ENCODE peak calls at places on chromosomes 2 and 18, in nine cellular contexts. One of them, this sample, is unnamed.

GRCh38 chr2:55880416-55881143 is 43.0 kb downstream of the EFEMP1 start:
- DNase-seq in heart right ventricle: no peak
- DNase-seq in GM10248: no peak
- DNase-seq in WTC11: no peak
- DNase-seq in AG09309: no peak
- DNase-seq in activated B cell treated with CpG ODN at 0.5 μM for 24 hours: no peak
- DNase-seq in body of pancreas: no peak
- DNase-seq in RWPE1: no peak
- DNase-seq in Calu3: no peak
- DNase-seq in this sample: no peak

GRCh38 chr2:174219321-174219720 is 29.0 kb downstream of the OLA1 start:
- DNase-seq in heart right ventricle: no peak
- DNase-seq in GM10248: no peak
- DNase-seq in WTC11: no peak
- DNase-seq in AG09309: no peak
- DNase-seq in activated B cell treated with CpG ODN at 0.5 μM for 24 hours: no peak
- DNase-seq in body of pancreas: no peak
- DNase-seq in RWPE1: no peak
- DNase-seq in Calu3: no peak
- DNase-seq in this sample: no peak

GRCh38 chr2:241762321-241762932 is 14.2 kb upstream of the GAL3ST2 start:
- DNase-seq in heart right ventricle: no peak
- DNase-seq in GM10248: no peak
- DNase-seq in WTC11: no peak
- DNase-seq in AG09309: no peak
- DNase-seq in activated B cell treated with CpG ODN at 0.5 μM for 24 hours: no peak
- DNase-seq in body of pancreas: peak; percentile 6
- DNase-seq in RWPE1: no peak
- DNase-seq in Calu3: no peak
- DNase-seq in this sample: no peak

GRCh38 chr18:79586436-79587297 is 92.9 kb upstream of the CTDP1 start:
- DNase-seq in heart right ventricle: no peak
- DNase-seq in GM10248: no peak
- DNase-seq in WTC11: peak; percentile 4
- DNase-seq in AG09309: no peak
- DNase-seq in activated B cell treated with CpG ODN at 0.5 μM for 24 hours: no peak
- DNase-seq in body of pancreas: no peak
- DNase-seq in RWPE1: no peak
- DNase-seq in Calu3: no peak
- DNase-seq in this sample: no peak

GRCh38 chr2:139165599-139165998 is 385.4 kb upstream of the NXPH2 start:
- DNase-seq in heart right ventricle: no peak
- DNase-seq in GM10248: no peak
- DNase-seq in WTC11: no peak
- DNase-seq in AG09309: no peak
- DNase-seq in activated B cell treated with CpG ODN at 0.5 μM for 24 hours: no peak
- DNase-seq in body of pancreas: no peak
- DNase-seq in RWPE1: no peak
- DNase-seq in Calu3: no peak
- DNase-seq in this sample: no peak

GRCh38 chr2:174259981-174260380 is 11.6 kb upstream of the OLA1 start:
- DNase-seq in heart right ventricle: no peak
- DNase-seq in GM10248: no peak
- DNase-seq in WTC11: no peak
- DNase-seq in AG09309: peak; percentile 81
- DNase-seq in activated B cell treated with CpG ODN at 0.5 μM for 24 hours: no peak
- DNase-seq in body of pancreas: no peak
- DNase-seq in RWPE1: peak; percentile 12
- DNase-seq in Calu3: no peak
- DNase-seq in this sample: no peak

GRCh38 chr2:120712180-120712678 is 23.4 kb upstream of the GLI2 start:
- DNase-seq in heart right ventricle: no peak
- DNase-seq in GM10248: no peak
- DNase-seq in WTC11: no peak
- DNase-seq in AG09309: no peak
- DNase-seq in activated B cell treated with CpG ODN at 0.5 μM for 24 hours: no peak
- DNase-seq in body of pancreas: no peak
- DNase-seq in RWPE1: no peak
- DNase-seq in Calu3: no peak
- DNase-seq in this sample: no peak

GRCh38 chr2:188776634-188777033 is 197.5 kb upstream of the COL3A1 start:
- DNase-seq in heart right ventricle: no peak
- DNase-seq in GM10248: no peak
- DNase-seq in WTC11: no peak
- DNase-seq in AG09309: no peak
- DNase-seq in activated B cell treated with CpG ODN at 0.5 μM for 24 hours: no peak
- DNase-seq in body of pancreas: no peak
- DNase-seq in RWPE1: peak; percentile 21
- DNase-seq in Calu3: no peak
- DNase-seq in this sample: no peak

GRCh38 chr18:75369026-75369425 is 58.5 kb downstream of the SMIM21 start:
- DNase-seq in heart right ventricle: no peak
- DNase-seq in GM10248: no peak
- DNase-seq in WTC11: no peak
- DNase-seq in AG09309: no peak
- DNase-seq in activated B cell treated with CpG ODN at 0.5 μM for 24 hours: no peak
- DNase-seq in body of pancreas: no peak
- DNase-seq in RWPE1: no peak
- DNase-seq in Calu3: no peak
- DNase-seq in this sample: no peak

GRCh38 chr2:134692461-134692860 is 26.3 kb downstream of the TMEM163 start:
- DNase-seq in heart right ventricle: no peak
- DNase-seq in GM10248: no peak
- DNase-seq in WTC11: no peak
- DNase-seq in AG09309: no peak
- DNase-seq in activated B cell treated with CpG ODN at 0.5 μM for 24 hours: no peak
- DNase-seq in body of pancreas: no peak
- DNase-seq in RWPE1: no peak
- DNase-seq in Calu3: no peak
- DNase-seq in this sample: no peak

GRCh38 chr2:239947361-239948045 is 77.6 kb downstream of the NDUFA10 start:
- DNase-seq in heart right ventricle: no peak
- DNase-seq in GM10248: no peak
- DNase-seq in WTC11: no peak
- DNase-seq in AG09309: no peak
- DNase-seq in activated B cell treated with CpG ODN at 0.5 μM for 24 hours: no peak
- DNase-seq in body of pancreas: no peak
- DNase-seq in RWPE1: no peak
- DNase-seq in Calu3: no peak
- DNase-seq in this sample: no peak

GRCh38 chr2:72539145-72539552 is 286.7 kb downstream of the EXOC6B start:
- DNase-seq in heart right ventricle: no peak
- DNase-seq in GM10248: no peak
- DNase-seq in WTC11: no peak
- DNase-seq in AG09309: peak; percentile 24
- DNase-seq in activated B cell treated with CpG ODN at 0.5 μM for 24 hours: no peak
- DNase-seq in body of pancreas: no peak
- DNase-seq in RWPE1: no peak
- DNase-seq in Calu3: no peak
- DNase-seq in this sample: no peak

GRCh38 chr2:86476092-86476491 is 34.9 kb downstream of the KDM3A start:
- DNase-seq in heart right ventricle: no peak
- DNase-seq in GM10248: no peak
- DNase-seq in WTC11: no peak
- DNase-seq in AG09309: peak; percentile 25
- DNase-seq in activated B cell treated with CpG ODN at 0.5 μM for 24 hours: no peak
- DNase-seq in body of pancreas: no peak
- DNase-seq in RWPE1: no peak
- DNase-seq in Calu3: no peak
- DNase-seq in this sample: no peak

GRCh38 chr2:1521878-1522495 is 108.7 kb downstream of the TPO start:
- DNase-seq in heart right ventricle: no peak
- DNase-seq in GM10248: no peak
- DNase-seq in WTC11: no peak
- DNase-seq in AG09309: no peak
- DNase-seq in activated B cell treated with CpG ODN at 0.5 μM for 24 hours: no peak
- DNase-seq in body of pancreas: no peak
- DNase-seq in RWPE1: no peak
- DNase-seq in Calu3: no peak
- DNase-seq in this sample: no peak

GRCh38 chr2:55530539-55531081 is 11.1 kb downstream of the CFAP36 start:
- DNase-seq in heart right ventricle: no peak
- DNase-seq in GM10248: no peak
- DNase-seq in WTC11: no peak
- DNase-seq in AG09309: no peak
- DNase-seq in activated B cell treated with CpG ODN at 0.5 μM for 24 hours: no peak
- DNase-seq in body of pancreas: no peak
- DNase-seq in RWPE1: no peak
- DNase-seq in Calu3: no peak
- DNase-seq in this sample: no peak

GRCh38 chr2:15992457-15993231 is 52.3 kb downstream of the MYCN start:
- DNase-seq in heart right ventricle: no peak
- DNase-seq in GM10248: no peak
- DNase-seq in WTC11: no peak
- DNase-seq in AG09309: no peak
- DNase-seq in activated B cell treated with CpG ODN at 0.5 μM for 24 hours: no peak
- DNase-seq in body of pancreas: no peak
- DNase-seq in RWPE1: no peak
- DNase-seq in Calu3: no peak
- DNase-seq in this sample: no peak

GRCh38 chr2:54360055-54360792 is 95.9 kb upstream of the SPTBN1 start:
- DNase-seq in heart right ventricle: peak; percentile 83
- DNase-seq in GM10248: no peak
- DNase-seq in WTC11: no peak
- DNase-seq in AG09309: peak; percentile 31
- DNase-seq in activated B cell treated with CpG ODN at 0.5 μM for 24 hours: no peak
- DNase-seq in body of pancreas: no peak
- DNase-seq in RWPE1: no peak
- DNase-seq in Calu3: no peak
- DNase-seq in this sample: no peak

GRCh38 chr18:9575558-9575957 is 38.8 kb downstream of the PPP4R1 start:
- DNase-seq in heart right ventricle: peak; percentile 92
- DNase-seq in GM10248: peak; percentile 51
- DNase-seq in WTC11: peak; percentile 65
- DNase-seq in AG09309: peak; percentile 87
- DNase-seq in activated B cell treated with CpG ODN at 0.5 μM for 24 hours: no peak
- DNase-seq in body of pancreas: peak; percentile 87
- DNase-seq in RWPE1: peak; percentile 72
- DNase-seq in Calu3: peak; percentile 84
- DNase-seq in this sample: peak; percentile 34
- TF ChIP-seq CTCF in heart right ventricle: peak; percentile 85
- TF ChIP-seq CTCF in GM10248: peak; percentile 37
- TF ChIP-seq CTCF in WTC11: peak; percentile 76
- TF ChIP-seq CTCF in AG09309: peak; percentile 68
- TF ChIP-seq CTCF in activated B cell treated with CpG ODN at 0.5 μM for 24 hours: no peak
- TF ChIP-seq CTCF in body of pancreas: peak; percentile 95
- TF ChIP-seq CTCF in RWPE1: peak; percentile 95
- TF ChIP-seq CTCF in Calu3: peak; percentile 84
- TF ChIP-seq CTCF in this sample: peak; percentile 83

GRCh38 chr2:205721057-205721767 is 38.9 kb downstream of the NRP2 start:
- DNase-seq in heart right ventricle: no peak
- DNase-seq in GM10248: no peak
- DNase-seq in WTC11: peak; percentile 34
- DNase-seq in AG09309: no peak
- DNase-seq in activated B cell treated with CpG ODN at 0.5 μM for 24 hours: no peak
- DNase-seq in body of pancreas: no peak
- DNase-seq in RWPE1: no peak
- DNase-seq in Calu3: no peak
- DNase-seq in this sample: no peak
- TF ChIP-seq CTCF in heart right ventricle: no peak
- TF ChIP-seq CTCF in GM10248: peak; percentile 10
- TF ChIP-seq CTCF in WTC11: no peak
- TF ChIP-seq CTCF in AG09309: peak; percentile 38
- TF ChIP-seq CTCF in activated B cell treated with CpG ODN at 0.5 μM for 24 hours: no peak
- TF ChIP-seq CTCF in body of pancreas: no peak
- TF ChIP-seq CTCF in RWPE1: no peak
- TF ChIP-seq CTCF in Calu3: peak; percentile 36
- TF ChIP-seq CTCF in this sample: peak; percentile 52

GRCh38 chr2:43898134-43898957 is 59.6 kb downstream of the ABCG8 start:
- DNase-seq in heart right ventricle: no peak
- DNase-seq in GM10248: no peak
- DNase-seq in WTC11: peak; percentile 38
- DNase-seq in AG09309: no peak
- DNase-seq in activated B cell treated with CpG ODN at 0.5 μM for 24 hours: no peak
- DNase-seq in body of pancreas: peak; percentile 74
- DNase-seq in RWPE1: no peak
- DNase-seq in Calu3: no peak
- DNase-seq in this sample: no peak
- TF ChIP-seq CTCF in heart right ventricle: no peak
- TF ChIP-seq CTCF in GM10248: no peak
- TF ChIP-seq CTCF in WTC11: no peak
- TF ChIP-seq CTCF in AG09309: peak; percentile 31
- TF ChIP-seq CTCF in activated B cell treated with CpG ODN at 0.5 μM for 24 hours: no peak
- TF ChIP-seq CTCF in body of pancreas: peak; percentile 67
- TF ChIP-seq CTCF in RWPE1: no peak
- TF ChIP-seq CTCF in Calu3: no peak
- TF ChIP-seq CTCF in this sample: peak; percentile 61

GRCh38 chr2:114548151-114548550 is 105.7 kb downstream of the DPP10 start:
- DNase-seq in heart right ventricle: no peak
- DNase-seq in GM10248: no peak
- DNase-seq in WTC11: no peak
- DNase-seq in AG09309: no peak
- DNase-seq in activated B cell treated with CpG ODN at 0.5 μM for 24 hours: no peak
- DNase-seq in body of pancreas: no peak
- DNase-seq in RWPE1: no peak
- DNase-seq in Calu3: no peak
- DNase-seq in this sample: no peak

GRCh38 chr2:114546511-114546910 is 104.1 kb downstream of the DPP10 start:
- DNase-seq in heart right ventricle: no peak
- DNase-seq in GM10248: no peak
- DNase-seq in WTC11: no peak
- DNase-seq in AG09309: no peak
- DNase-seq in activated B cell treated with CpG ODN at 0.5 μM for 24 hours: no peak
- DNase-seq in body of pancreas: no peak
- DNase-seq in RWPE1: no peak
- DNase-seq in Calu3: no peak
- DNase-seq in this sample: no peak

GRCh38 chr2:114545052-114545451 is 102.6 kb downstream of the DPP10 start:
- DNase-seq in heart right ventricle: no peak
- DNase-seq in GM10248: no peak
- DNase-seq in WTC11: no peak
- DNase-seq in AG09309: no peak
- DNase-seq in activated B cell treated with CpG ODN at 0.5 μM for 24 hours: no peak
- DNase-seq in body of pancreas: no peak
- DNase-seq in RWPE1: no peak
- DNase-seq in Calu3: no peak
- DNase-seq in this sample: no peak

GRCh38 chr2:114537777-114538176 is 95.3 kb downstream of the DPP10 start:
- DNase-seq in heart right ventricle: no peak
- DNase-seq in GM10248: no peak
- DNase-seq in WTC11: no peak
- DNase-seq in AG09309: no peak
- DNase-seq in activated B cell treated with CpG ODN at 0.5 μM for 24 hours: no peak
- DNase-seq in body of pancreas: no peak
- DNase-seq in RWPE1: no peak
- DNase-seq in Calu3: no peak
- DNase-seq in this sample: no peak

DNA sequence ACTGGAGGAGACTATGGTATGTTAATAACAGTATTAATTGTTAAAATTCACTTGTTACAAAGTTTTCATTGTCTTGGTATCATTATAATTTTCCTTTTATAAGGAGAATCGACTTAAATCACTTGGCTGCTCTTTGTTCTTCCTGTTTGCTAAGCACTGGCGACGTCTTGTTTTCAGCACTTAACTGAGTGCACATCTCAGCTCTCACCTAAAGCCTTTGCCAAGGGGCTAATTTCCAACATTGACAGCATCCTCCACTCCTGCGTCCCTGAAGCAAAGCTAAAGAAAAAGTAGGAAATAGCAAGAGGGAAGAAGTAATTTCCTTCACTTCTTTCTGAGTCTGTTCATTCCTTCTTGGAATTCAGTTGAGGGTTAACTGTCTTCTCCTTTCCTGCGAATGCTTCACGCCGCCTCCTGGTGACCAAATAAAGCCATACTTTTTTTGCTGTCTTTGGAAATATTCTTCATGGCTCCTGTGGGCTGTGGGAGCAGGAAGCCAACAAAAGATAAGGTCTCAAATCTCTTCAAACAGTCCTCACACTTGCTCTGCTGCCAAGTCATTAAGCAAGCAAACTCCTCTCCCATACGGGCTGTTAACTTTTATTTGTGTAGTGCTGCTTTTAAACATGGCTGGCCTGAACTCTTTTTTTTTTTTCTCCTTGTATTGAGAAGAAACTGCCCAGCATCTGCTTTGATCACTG is 100.8 kb downstream of the DPP10 start:
- DNase-seq in heart right ventricle: peak; percentile 68
- DNase-seq in GM10248: no peak
- DNase-seq in WTC11: no peak
- DNase-seq in AG09309: no peak
- DNase-seq in activated B cell treated with CpG ODN at 0.5 μM for 24 hours: no peak
- DNase-seq in body of pancreas: peak; percentile 36
- DNase-seq in RWPE1: no peak
- DNase-seq in Calu3: peak; percentile 44
- DNase-seq in this sample: no peak
- TF ChIP-seq CTCF in heart right ventricle: no peak
- TF ChIP-seq CTCF in GM10248: no peak
- TF ChIP-seq CTCF in WTC11: no peak
- TF ChIP-seq CTCF in AG09309: no peak
- TF ChIP-seq CTCF in activated B cell treated with CpG ODN at 0.5 μM for 24 hours: no peak
- TF ChIP-seq CTCF in body of pancreas: peak; percentile 52
- TF ChIP-seq CTCF in RWPE1: no peak
- TF ChIP-seq CTCF in Calu3: peak; percentile 41
- TF ChIP-seq CTCF in this sample: peak; percentile 54